ENCODE peak calls at places on chromosomes 4 and X, in six cellular contexts. One of them, this sample, is unnamed.

GRCh38 chr4:1218892-1219552 is 29.9 kb downstream of the CTBP1 start:
- DNase-seq in AG04449: no peak
- DNase-seq in natural killer cell: no peak
- DNase-seq in esophagus squamous epithelium: no peak
- DNase-seq in nephron progenitor cell: no peak
- DNase-seq in cardiac muscle cell: no peak
- DNase-seq in this sample: no peak

GRCh38 chrX:54208531-54208930 is 25.5 kb upstream of the FAM120C start:
- DNase-seq in AG04449: peak
- DNase-seq in natural killer cell: no peak
- DNase-seq in esophagus squamous epithelium: no peak
- DNase-seq in nephron progenitor cell: no peak
- DNase-seq in cardiac muscle cell: no peak
- DNase-seq in this sample: no peak

GRCh38 chrX:134761788-134762187 is 103.5 kb upstream of the PLAC1 start:
- DNase-seq in AG04449: no peak
- DNase-seq in natural killer cell: no peak
- DNase-seq in esophagus squamous epithelium: no peak
- DNase-seq in nephron progenitor cell: no peak
- DNase-seq in cardiac muscle cell: peak
- DNase-seq in this sample: no peak

GRCh38 chrX:16687514-16687913 is 25.0 kb downstream of the CTPS2 start:
- DNase-seq in AG04449: no peak
- DNase-seq in natural killer cell: no peak
- DNase-seq in esophagus squamous epithelium: no peak
- DNase-seq in nephron progenitor cell: no peak
- DNase-seq in cardiac muscle cell: no peak
- DNase-seq in this sample: no peak

GRCh38 chr4:3317656-3318211 is 24.9 kb downstream of the RGS12 start:
- DNase-seq in AG04449: no peak
- DNase-seq in natural killer cell: no peak
- DNase-seq in esophagus squamous epithelium: no peak
- DNase-seq in nephron progenitor cell: no peak
- DNase-seq in cardiac muscle cell: no peak
- DNase-seq in this sample: no peak

GRCh38 chr4:11051181-11051580 is 366.6 kb upstream of the CLNK start:
- DNase-seq in AG04449: no peak
- DNase-seq in natural killer cell: no peak
- DNase-seq in esophagus squamous epithelium: no peak
- DNase-seq in nephron progenitor cell: no peak
- DNase-seq in cardiac muscle cell: no peak
- DNase-seq in this sample: no peak

GRCh38 chr4:171157462-171158082 is 655.6 kb upstream of the GALNTL6 start:
- DNase-seq in AG04449: no peak
- DNase-seq in natural killer cell: no peak
- DNase-seq in esophagus squamous epithelium: no peak
- DNase-seq in nephron progenitor cell: no peak
- DNase-seq in cardiac muscle cell: no peak
- DNase-seq in this sample: no peak

GRCh38 chrX:20266810-20267598 is at the start of gene RPS6KA3:
- DNase-seq in AG04449: no peak
- DNase-seq in natural killer cell: peak
- DNase-seq in esophagus squamous epithelium: peak
- DNase-seq in nephron progenitor cell: peak
- DNase-seq in cardiac muscle cell: peak
- DNase-seq in this sample: peak

GRCh38 chr4:23884731-23885130 is 5.1 kb downstream of the PPARGC1A start:
- DNase-seq in AG04449: no peak
- DNase-seq in natural killer cell: no peak
- DNase-seq in esophagus squamous epithelium: no peak
- DNase-seq in nephron progenitor cell: no peak
- DNase-seq in cardiac muscle cell: no peak
- DNase-seq in this sample: no peak

GRCh38 chrX:138754861-138755260 is 43.3 kb upstream of the FGF13 start:
- DNase-seq in AG04449: no peak
- DNase-seq in natural killer cell: no peak
- DNase-seq in esophagus squamous epithelium: no peak
- DNase-seq in nephron progenitor cell: no peak
- DNase-seq in cardiac muscle cell: no peak
- DNase-seq in this sample: no peak

GRCh38 chrX:12447448-12448154 is 309.3 kb downstream of the FRMPD4 start:
- DNase-seq in AG04449: peak
- DNase-seq in natural killer cell: no peak
- DNase-seq in esophagus squamous epithelium: no peak
- DNase-seq in nephron progenitor cell: no peak
- DNase-seq in cardiac muscle cell: no peak
- DNase-seq in this sample: no peak

GRCh38 chrX:53681661-53682060 is 4.9 kb downstream of the HUWE1 start:
- DNase-seq in AG04449: no peak
- DNase-seq in natural killer cell: no peak
- DNase-seq in esophagus squamous epithelium: no peak
- DNase-seq in nephron progenitor cell: no peak
- DNase-seq in cardiac muscle cell: no peak
- DNase-seq in this sample: no peak

GRCh38 chr4:24659241-24659961 is 75.0 kb upstream of the DHX15 start:
- DNase-seq in AG04449: no peak
- DNase-seq in natural killer cell: no peak
- DNase-seq in esophagus squamous epithelium: no peak
- DNase-seq in nephron progenitor cell: no peak
- DNase-seq in cardiac muscle cell: no peak
- DNase-seq in this sample: no peak

GRCh38 chr4:46404961-46405360 is 15.0 kb upstream of the GABRA2 start:
- DNase-seq in AG04449: no peak
- DNase-seq in natural killer cell: no peak
- DNase-seq in esophagus squamous epithelium: no peak
- DNase-seq in nephron progenitor cell: peak
- DNase-seq in cardiac muscle cell: peak
- DNase-seq in this sample: no peak

GRCh38 chr4:164252286-164252685 is 501.6 kb upstream of the SMIM31 start:
- DNase-seq in AG04449: no peak
- DNase-seq in natural killer cell: no peak
- DNase-seq in esophagus squamous epithelium: no peak
- DNase-seq in nephron progenitor cell: peak
- DNase-seq in cardiac muscle cell: peak
- DNase-seq in this sample: no peak

GRCh38 chrX:38061335-38061734 is 55.0 kb downstream of the SYTL5 start:
- DNase-seq in AG04449: no peak
- DNase-seq in natural killer cell: no peak
- DNase-seq in esophagus squamous epithelium: no peak
- DNase-seq in nephron progenitor cell: no peak
- DNase-seq in cardiac muscle cell: no peak
- DNase-seq in this sample: no peak

GRCh38 chrX:154542723-154543424 is 3.8 kb downstream of the G6PD start:
- DNase-seq in AG04449: no peak
- DNase-seq in natural killer cell: no peak
- DNase-seq in esophagus squamous epithelium: no peak
- DNase-seq in nephron progenitor cell: no peak
- DNase-seq in cardiac muscle cell: no peak
- DNase-seq in this sample: no peak

GRCh38 chr4:102564399-102564921 is 63.3 kb downstream of the NFKB1 start:
- DNase-seq in AG04449: peak
- DNase-seq in natural killer cell: no peak
- DNase-seq in esophagus squamous epithelium: no peak
- DNase-seq in nephron progenitor cell: no peak
- DNase-seq in cardiac muscle cell: no peak
- DNase-seq in this sample: no peak

GRCh38 chr4:41360911-41361830 is 104.4 kb downstream of the UCHL1 start:
- DNase-seq in AG04449: no peak
- DNase-seq in natural killer cell: no peak
- DNase-seq in esophagus squamous epithelium: no peak
- DNase-seq in nephron progenitor cell: peak
- DNase-seq in cardiac muscle cell: peak
- DNase-seq in this sample: no peak

GRCh38 chr4:74794341-74794801 is at the start of gene BTC:
- DNase-seq in AG04449: no peak
- DNase-seq in natural killer cell: no peak
- DNase-seq in esophagus squamous epithelium: no peak
- DNase-seq in nephron progenitor cell: peak
- DNase-seq in cardiac muscle cell: peak
- DNase-seq in this sample: peak
- TF ChIP-seq CTCF in AG04449: no peak
- TF ChIP-seq CTCF in natural killer cell: no peak
- TF ChIP-seq CTCF in esophagus squamous epithelium: peak
- TF ChIP-seq CTCF in nephron progenitor cell: no peak
- TF ChIP-seq CTCF in cardiac muscle cell: peak
- TF ChIP-seq CTCF in this sample: peak

GRCh38 chr4:82851902-82852750 is 38.8 kb downstream of the SEC31A start:
- DNase-seq in AG04449: no peak
- DNase-seq in natural killer cell: no peak
- DNase-seq in esophagus squamous epithelium: no peak
- DNase-seq in nephron progenitor cell: no peak
- DNase-seq in cardiac muscle cell: peak
- DNase-seq in this sample: no peak
- TF ChIP-seq CTCF in AG04449: peak
- TF ChIP-seq CTCF in natural killer cell: peak
- TF ChIP-seq CTCF in esophagus squamous epithelium: no peak
- TF ChIP-seq CTCF in nephron progenitor cell: peak
- TF ChIP-seq CTCF in cardiac muscle cell: peak
- TF ChIP-seq CTCF in this sample: peak

GRCh38 chr4:143254479-143255216 is 69.9 kb downstream of the USP38 start:
- DNase-seq in AG04449: no peak
- DNase-seq in natural killer cell: no peak
- DNase-seq in esophagus squamous epithelium: no peak
- DNase-seq in nephron progenitor cell: peak
- DNase-seq in cardiac muscle cell: no peak
- DNase-seq in this sample: no peak
- TF ChIP-seq CTCF in AG04449: no peak
- TF ChIP-seq CTCF in natural killer cell: no peak
- TF ChIP-seq CTCF in esophagus squamous epithelium: no peak
- TF ChIP-seq CTCF in nephron progenitor cell: no peak
- TF ChIP-seq CTCF in cardiac muscle cell: no peak
- TF ChIP-seq CTCF in this sample: no peak

GRCh38 chr4:89314291-89314690 is 6.7 kb upstream of the GPRIN3 start:
- DNase-seq in AG04449: no peak
- DNase-seq in natural killer cell: no peak
- DNase-seq in esophagus squamous epithelium: no peak
- DNase-seq in nephron progenitor cell: no peak
- DNase-seq in cardiac muscle cell: no peak
- DNase-seq in this sample: no peak
- TF ChIP-seq CTCF in AG04449: no peak
- TF ChIP-seq CTCF in natural killer cell: no peak
- TF ChIP-seq CTCF in esophagus squamous epithelium: no peak
- TF ChIP-seq CTCF in nephron progenitor cell: no peak
- TF ChIP-seq CTCF in cardiac muscle cell: no peak
- TF ChIP-seq CTCF in this sample: no peak

GRCh38 chrX:56763556-56764152 is 34.6 kb downstream of the NBDY start:
- DNase-seq in AG04449: no peak
- DNase-seq in natural killer cell: no peak
- DNase-seq in esophagus squamous epithelium: no peak
- DNase-seq in nephron progenitor cell: peak
- DNase-seq in cardiac muscle cell: no peak
- DNase-seq in this sample: no peak
- TF ChIP-seq CTCF in AG04449: no peak
- TF ChIP-seq CTCF in natural killer cell: no peak
- TF ChIP-seq CTCF in esophagus squamous epithelium: peak
- TF ChIP-seq CTCF in nephron progenitor cell: no peak
- TF ChIP-seq CTCF in cardiac muscle cell: no peak
- TF ChIP-seq CTCF in this sample: no peak

DNA sequence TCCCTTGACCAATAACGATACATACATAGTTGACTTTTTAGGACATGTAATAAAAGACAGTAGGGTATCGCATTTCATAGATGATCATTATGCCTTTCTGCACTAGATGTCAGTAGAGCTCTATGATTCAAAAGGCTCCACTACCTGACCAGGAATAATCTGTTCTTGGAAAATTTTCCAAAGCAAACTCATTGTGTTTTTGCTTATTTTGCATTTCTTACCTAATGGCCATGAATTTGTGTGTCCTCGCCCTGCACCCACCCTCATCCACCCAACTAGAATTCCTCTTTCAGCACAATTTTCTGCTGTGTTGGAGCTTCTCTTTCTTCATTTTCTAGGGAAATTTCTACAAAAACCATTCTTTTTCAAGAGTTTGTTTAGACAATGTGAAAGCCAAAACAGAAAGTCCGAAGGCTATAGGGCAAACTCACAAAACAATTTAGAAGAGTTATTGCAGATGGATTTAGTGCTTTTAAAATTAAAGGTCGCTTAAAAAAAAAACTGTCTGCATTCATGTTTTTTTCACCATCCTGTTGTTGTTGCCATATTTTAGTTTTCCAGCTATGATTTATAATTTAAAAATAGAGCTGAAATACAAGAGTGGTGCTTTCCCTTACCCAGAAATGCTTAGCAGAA is 183.6 kb downstream of the SPATA18 start:
- DNase-seq in AG04449: peak
- DNase-seq in natural killer cell: no peak
- DNase-seq in esophagus squamous epithelium: no peak
- DNase-seq in nephron progenitor cell: no peak
- DNase-seq in cardiac muscle cell: peak
- DNase-seq in this sample: no peak
- TF ChIP-seq CTCF in AG04449: no peak
- TF ChIP-seq CTCF in natural killer cell: no peak
- TF ChIP-seq CTCF in esophagus squamous epithelium: peak
- TF ChIP-seq CTCF in nephron progenitor cell: peak
- TF ChIP-seq CTCF in cardiac muscle cell: peak
- TF ChIP-seq CTCF in this sample: peak

GRCh38 chr4:119688439-119688838 is 59.8 kb upstream of the PDE5A start:
- DNase-seq in AG04449: no peak
- DNase-seq in natural killer cell: no peak
- DNase-seq in esophagus squamous epithelium: no peak
- DNase-seq in nephron progenitor cell: no peak
- DNase-seq in cardiac muscle cell: no peak
- DNase-seq in this sample: no peak

GRCh38 chr4:119690871-119691270 is 62.3 kb upstream of the PDE5A start:
- DNase-seq in AG04449: no peak
- DNase-seq in natural killer cell: no peak
- DNase-seq in esophagus squamous epithelium: no peak
- DNase-seq in nephron progenitor cell: no peak
- DNase-seq in cardiac muscle cell: no peak
- DNase-seq in this sample: no peak

GRCh38 chr4:119695216-119695615 is 66.6 kb upstream of the PDE5A start:
- DNase-seq in AG04449: no peak
- DNase-seq in natural killer cell: no peak
- DNase-seq in esophagus squamous epithelium: no peak
- DNase-seq in nephron progenitor cell: no peak
- DNase-seq in cardiac muscle cell: no peak
- DNase-seq in this sample: no peak

GRCh38 chr4:119693127-119693526 is 64.5 kb upstream of the PDE5A start:
- DNase-seq in AG04449: no peak
- DNase-seq in natural killer cell: no peak
- DNase-seq in esophagus squamous epithelium: no peak
- DNase-seq in nephron progenitor cell: no peak
- DNase-seq in cardiac muscle cell: no peak
- DNase-seq in this sample: no peak

GRCh38 chr4:119692001-119692400 is 63.4 kb upstream of the PDE5A start:
- DNase-seq in AG04449: no peak
- DNase-seq in natural killer cell: no peak
- DNase-seq in esophagus squamous epithelium: no peak
- DNase-seq in nephron progenitor cell: no peak
- DNase-seq in cardiac muscle cell: no peak
- DNase-seq in this sample: no peak
- TF ChIP-seq CTCF in AG04449: no peak
- TF ChIP-seq CTCF in natural killer cell: no peak
- TF ChIP-seq CTCF in esophagus squamous epithelium: no peak
- TF ChIP-seq CTCF in nephron progenitor cell: no peak
- TF ChIP-seq CTCF in cardiac muscle cell: no peak
- TF ChIP-seq CTCF in this sample: no peak

GRCh38 chr4:21535901-21536300 is 412.7 kb downstream of the KCNIP4 start:
- DNase-seq in AG04449: no peak
- DNase-seq in natural killer cell: no peak
- DNase-seq in esophagus squamous epithelium: no peak
- DNase-seq in nephron progenitor cell: no peak
- DNase-seq in cardiac muscle cell: no peak
- DNase-seq in this sample: no peak
- TF ChIP-seq CTCF in AG04449: no peak
- TF ChIP-seq CTCF in natural killer cell: no peak
- TF ChIP-seq CTCF in esophagus squamous epithelium: no peak
- TF ChIP-seq CTCF in nephron progenitor cell: no peak
- TF ChIP-seq CTCF in cardiac muscle cell: no peak
- TF ChIP-seq CTCF in this sample: no peak